ENCODE peak calls at places on chromosomes 6 and 20, in four cellular contexts. M is GM23248, G is PC-3, L is fibroblast of lung. K is an unnamed sample.

GRCh38 chr6:145081677-145082076 is 653.6 kb downstream of the EPM2A start:
- DNase-seq in G (no peak), L (no peak), M (no peak), K (no peak)

GRCh38 chr20:45957021-45957941 is 14.7 kb downstream of the ZNF335 start:
- DNase-seq in G (no peak), L (no peak), M (no peak), K (no peak)

GRCh38 chr6:150537481-150537880 is 62.2 kb upstream of the PLEKHG1 start:
- DNase-seq in L (no peak), G (no peak), M (no peak), K (no peak)

GRCh38 chr6:65557224-65557623 is 149.8 kb downstream of the EYS start:
- DNase-seq in G (no peak), M (no peak), L (no peak), K (no peak)

GRCh38 chr6:33691456-33692077 is 19.9 kb downstream of the UQCC2 start:
- DNase-seq in M (no peak), L (no peak), G (no peak), K (no peak)

GRCh38 chr6:56079761-56080540 is 167.4 kb downstream of the COL21A1 start:
- DNase-seq in G (no peak), M (peak), L (peak), K (no peak)

GRCh38 chr6:131286469-131287040 is 151.3 kb downstream of the AKAP7 start:
- DNase-seq in L (no peak), M (no peak), G (no peak), K (no peak)

GRCh38 chr6:52176550-52176949 is 9.6 kb upstream of the IL17A start:
- DNase-seq in L (no peak), G (no peak), M (no peak), K (no peak)

GRCh38 chr6:126266664-126267063 is 73.3 kb upstream of the CENPW start:
- DNase-seq in G (no peak), M (no peak), L (no peak), K (no peak)

GRCh38 chr6:74249658-74250057 is 553.7 kb downstream of the CD109 start:
- DNase-seq in M (peak), L (peak), G (peak), K (no peak)

GRCh38 chr20:51354769-51355319 is 187.7 kb downstream of the NFATC2 start:
- DNase-seq in M (peak), L (peak), G (peak), K (no peak)

GRCh38 chr20:52984451-52984810 is 12.3 kb downstream of the TSHZ2 start:
- DNase-seq in G (no peak), L (no peak), M (no peak), K (no peak)

GRCh38 chr6:67544851-67545452 is 1090.1 kb upstream of the ADGRB3 start:
- DNase-seq in L (no peak), G (no peak), M (no peak), K (no peak)

GRCh38 chr6:105994522-105995402 is 91.4 kb upstream of the PRDM1 start:
- DNase-seq in L (peak), G (no peak), M (peak), K (peak)

GRCh38 chr20:15838466-15838865 is 734.8 kb downstream of the KIF16B start:
- DNase-seq in L (no peak), G (no peak), M (no peak), K (no peak)

GRCh38 chr20:63140683-63141433 is 75.1 kb downstream of the YTHDF1 start:
- DNase-seq in M (no peak), L (no peak), G (no peak), K (no peak)

GRCh38 chr20:2814587-2815051 is at the start of gene C20orf141:
- DNase-seq in M (peak), L (peak), G (peak), K (peak)

GRCh38 chr20:41524980-41525613 is 93.1 kb downstream of the CHD6 start:
- DNase-seq in M (peak), G (no peak), L (peak), K (peak)

GRCh38 chr6:31970604-31971271 is 1.2 kb downstream of the DXO start:
- DNase-seq in M (peak), L (no peak), G (peak), K (no peak)

GRCh38 chr6:57106990-57107389 is 17.0 kb downstream of the ZNF451 start:
- DNase-seq in L (no peak), G (no peak), M (no peak), K (no peak)

GRCh38 chr20:61105395-61105794 is 146.7 kb upstream of the CDH4 start:
- DNase-seq in M (no peak), L (no peak), G (no peak), K (no peak)

GRCh38 chr20:37994512-37994911 is 38.7 kb downstream of the TTI1 start:
- DNase-seq in M (peak), L (peak), G (peak), K (peak)

GRCh38 chr6:87366899-87367298 is 22.3 kb downstream of the C6orf163 start:
- DNase-seq in G (no peak), M (no peak), L (no peak), K (no peak)

GRCh38 chr20:23159256-23159922 is 73.3 kb upstream of the CD93 start:
- DNase-seq in M (no peak), L (peak), G (no peak), K (no peak)

GRCh38 chr20:38032585-38033329 is 499 bp downstream of the TTI1 start:
- DNase-seq in L (no peak), M (peak), G (no peak), K (no peak)

DNA sequence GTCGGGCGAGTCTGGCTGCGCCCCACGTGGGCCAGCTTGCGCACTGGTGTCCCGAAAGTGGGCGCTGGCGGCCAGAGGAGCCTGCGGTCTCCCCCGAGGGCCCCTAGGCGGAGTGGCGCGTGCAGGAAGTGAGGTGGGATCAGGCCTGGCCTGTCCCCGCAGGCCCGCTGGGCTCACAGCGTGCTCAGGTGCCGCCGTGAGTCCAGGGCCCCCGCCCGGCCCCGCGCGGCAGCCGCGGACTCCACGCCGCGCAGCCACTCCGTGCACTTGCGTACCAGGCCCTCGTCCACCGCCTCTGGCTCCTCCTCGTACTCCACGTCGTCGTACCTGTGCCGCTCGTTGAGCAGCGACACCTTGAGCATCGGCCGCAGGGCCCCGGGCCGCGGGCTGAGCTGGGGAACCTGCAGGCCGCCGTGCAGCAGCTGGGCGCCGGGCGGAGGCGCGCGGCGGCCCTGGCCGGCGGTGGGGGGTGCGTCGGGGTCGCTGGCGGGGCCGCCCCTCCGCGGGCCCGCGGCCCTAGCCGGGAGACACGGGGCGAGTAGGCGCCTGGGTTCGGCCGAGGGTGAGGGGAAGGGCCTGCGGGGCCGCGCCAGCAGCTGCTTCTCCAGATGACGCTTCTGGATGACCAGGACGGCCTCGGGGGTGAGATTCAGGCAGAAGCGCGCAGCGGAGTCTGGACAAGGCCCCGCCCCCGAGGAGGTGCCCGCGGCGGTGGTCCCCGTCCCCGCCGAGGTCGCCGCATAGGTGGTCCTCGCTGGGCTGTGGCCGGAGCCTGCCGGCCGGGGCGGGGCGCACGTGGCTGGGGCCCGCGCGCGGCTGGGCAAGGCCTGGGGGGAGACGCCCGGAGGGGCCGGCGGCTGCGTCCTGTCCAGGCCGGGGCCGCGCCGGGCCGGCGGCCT is 861 bp downstream of the PRR18 start:
- DNase-seq in L (peak), G (no peak), M (peak), K (peak)
- H3K4me3 ChIP-seq in L (no peak), G (no peak), M (peak), K (peak)

GRCh38 chr6:43298565-43299337 is 691 bp downstream of the SLC22A7 start:
- DNase-seq in L (no peak), G (no peak), M (no peak), K (no peak)

GRCh38 chr6:43296780-43297494 is 1.1 kb upstream of the SLC22A7 start:
- DNase-seq in M (no peak), L (no peak), G (no peak), K (no peak)

GRCh38 chr6:43299338-43300293 is 1.6 kb downstream of the SLC22A7 start:
- DNase-seq in M (no peak), G (no peak), L (no peak), K (no peak)

GRCh38 chr6:43294536-43294935 is 3.5 kb upstream of the SLC22A7 start:
- DNase-seq in L (no peak), G (no peak), M (no peak), K (no peak)

DNA sequence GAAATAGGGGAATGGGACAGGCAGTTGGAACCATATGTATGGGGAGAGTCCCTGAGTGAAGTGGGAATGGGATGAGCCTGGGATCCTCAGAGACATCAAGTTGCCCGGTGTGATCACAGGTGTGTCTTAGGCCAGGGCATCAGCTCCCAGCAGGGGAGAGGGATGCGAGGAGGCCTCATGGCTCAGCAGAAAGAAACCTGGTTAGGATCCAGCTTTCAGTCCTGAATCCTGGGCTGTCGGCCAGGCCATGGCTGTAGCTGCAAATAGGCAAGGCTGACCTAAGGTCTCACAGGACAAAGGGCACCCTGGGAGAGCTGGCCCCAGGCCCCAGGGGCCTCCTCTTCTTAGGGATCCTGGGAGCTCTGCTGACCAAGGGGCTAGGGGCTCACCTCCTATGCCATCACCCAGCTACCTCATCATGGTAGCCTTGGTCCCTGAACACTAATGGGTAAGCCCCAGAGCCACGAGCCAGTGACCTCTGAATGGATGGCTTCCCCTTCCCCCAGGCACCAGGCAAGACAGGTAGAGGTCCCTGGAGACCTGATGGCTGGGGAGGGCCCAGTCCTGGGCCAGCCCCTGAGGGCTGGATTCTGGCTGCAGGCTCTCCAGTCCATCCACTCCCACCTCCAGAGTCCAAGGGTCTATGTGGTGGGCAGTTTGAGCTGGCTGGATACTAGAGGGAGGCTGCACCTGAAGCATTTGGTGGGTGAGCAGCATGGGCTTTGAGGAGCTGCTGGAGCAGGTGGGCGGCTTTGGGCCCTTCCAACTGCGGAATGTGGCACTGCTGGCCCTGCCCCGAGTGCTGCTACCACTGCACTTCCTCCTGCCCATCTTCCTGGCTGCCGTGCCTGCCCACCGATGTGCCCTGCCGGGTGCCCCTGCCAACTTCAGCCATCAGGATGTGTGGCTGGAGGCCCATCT is at the start of gene SLC22A7:
- DNase-seq in G (no peak), M (peak), L (no peak), K (no peak)
- H2AFZ ChIP-seq in G (no peak), M (no peak), L (no peak), K (no peak)

DNA sequence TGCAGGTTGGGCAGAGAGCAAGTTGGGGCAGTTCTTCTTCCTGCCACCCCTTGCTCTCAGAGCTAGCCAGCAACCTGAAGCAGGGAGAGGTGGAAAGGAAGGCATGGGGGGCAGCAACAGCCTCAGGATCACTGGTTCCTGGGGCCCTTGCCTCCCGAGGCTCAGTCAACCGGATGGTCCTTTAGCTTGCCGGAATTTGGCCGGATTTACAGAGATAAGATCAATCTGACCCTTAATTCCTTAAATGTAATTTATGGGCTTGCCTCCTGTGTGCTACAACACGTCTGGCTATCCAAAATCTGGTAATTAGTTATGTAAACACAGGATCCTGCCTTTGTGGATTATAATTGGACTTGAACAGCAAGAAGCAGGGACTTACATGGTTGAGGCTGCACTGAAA is 19.5 kb upstream of the TCP11 start:
- DNase-seq in L (no peak), G (no peak), M (no peak), K (no peak)
- H3K4me3 ChIP-seq in L (no peak), G (no peak), M (no peak), K (no peak)

DNA sequence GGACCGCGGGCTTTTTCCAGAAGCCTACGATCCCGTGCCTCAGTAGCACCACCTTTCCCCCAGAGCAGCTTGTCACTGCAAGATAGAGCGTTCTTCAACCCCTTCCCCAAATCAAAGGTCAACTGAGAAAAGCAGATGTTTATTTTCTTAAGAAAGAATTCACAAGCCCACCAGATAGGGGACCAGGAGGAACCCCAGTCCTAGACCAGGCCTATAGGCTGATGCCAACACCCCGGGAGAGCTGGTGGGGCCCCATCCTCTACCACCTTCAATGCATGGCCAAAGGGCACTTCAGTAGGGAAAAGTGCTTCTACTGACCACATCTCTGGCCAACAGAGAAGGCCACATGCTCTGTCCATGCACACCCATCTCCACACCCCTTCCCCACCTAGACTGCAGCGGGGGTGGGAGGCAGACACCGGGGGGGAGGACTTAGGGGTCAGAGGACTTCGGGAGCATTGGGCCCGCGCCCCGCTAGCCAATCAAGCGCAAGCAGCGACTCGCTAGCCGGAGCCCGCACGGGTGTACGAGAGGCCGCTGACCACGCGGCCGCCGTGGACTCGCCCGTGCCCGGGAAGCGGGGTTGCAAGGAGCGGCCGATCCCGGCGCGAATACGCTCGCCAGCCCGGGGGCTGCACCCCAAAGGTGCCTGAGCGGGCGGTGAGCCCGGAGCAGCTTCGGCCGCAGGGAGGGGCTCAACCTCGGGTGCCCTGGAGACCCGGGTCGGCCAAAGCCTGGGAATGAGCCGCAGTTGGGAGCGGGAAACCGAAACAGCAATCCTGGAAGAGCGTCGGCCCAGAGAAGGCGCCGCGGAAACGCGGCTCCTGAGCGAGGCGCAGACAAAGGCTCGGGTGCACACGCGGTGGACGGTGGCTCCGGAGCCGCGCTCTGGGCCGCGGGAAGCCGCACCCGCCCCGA is 2.8 kb downstream of the PDE10A start:
- DNase-seq in M (peak), L (no peak), G (no peak), K (peak)
- H2AFZ ChIP-seq in M (no peak), L (no peak), G (no peak), K (peak)

GRCh38 chr20:609371-609964 is 641 bp downstream of the TCF15 start:
- DNase-seq in M (no peak), G (no peak), L (no peak), K (no peak)

GRCh38 chr20:608970-609369 is 1.1 kb downstream of the TCF15 start:
- DNase-seq in G (no peak), M (no peak), L (no peak), K (no peak)

GRCh38 chr20:611843-612185 is 1.7 kb upstream of the TCF15 start:
- DNase-seq in L (no peak), M (no peak), G (no peak), K (no peak)

GRCh38 chr20:611047-611842 is 1.1 kb upstream of the TCF15 start:
- DNase-seq in G (no peak), M (no peak), L (no peak), K (no peak)

GRCh38 chr20:610130-611046 is at the start of gene TCF15:
- DNase-seq in G (peak), M (peak), L (peak), K (peak)
- H3K4me3 ChIP-seq in G (no peak), M (no peak), L (no peak), K (no peak)

GRCh38 chr20:44891826-44892225 is 6.3 kb downstream of the YWHAB start:
- DNase-seq in L (no peak), M (no peak), G (no peak), K (no peak)
- H2AFZ ChIP-seq in L (no peak), M (no peak), G (no peak), K (no peak)

DNA sequence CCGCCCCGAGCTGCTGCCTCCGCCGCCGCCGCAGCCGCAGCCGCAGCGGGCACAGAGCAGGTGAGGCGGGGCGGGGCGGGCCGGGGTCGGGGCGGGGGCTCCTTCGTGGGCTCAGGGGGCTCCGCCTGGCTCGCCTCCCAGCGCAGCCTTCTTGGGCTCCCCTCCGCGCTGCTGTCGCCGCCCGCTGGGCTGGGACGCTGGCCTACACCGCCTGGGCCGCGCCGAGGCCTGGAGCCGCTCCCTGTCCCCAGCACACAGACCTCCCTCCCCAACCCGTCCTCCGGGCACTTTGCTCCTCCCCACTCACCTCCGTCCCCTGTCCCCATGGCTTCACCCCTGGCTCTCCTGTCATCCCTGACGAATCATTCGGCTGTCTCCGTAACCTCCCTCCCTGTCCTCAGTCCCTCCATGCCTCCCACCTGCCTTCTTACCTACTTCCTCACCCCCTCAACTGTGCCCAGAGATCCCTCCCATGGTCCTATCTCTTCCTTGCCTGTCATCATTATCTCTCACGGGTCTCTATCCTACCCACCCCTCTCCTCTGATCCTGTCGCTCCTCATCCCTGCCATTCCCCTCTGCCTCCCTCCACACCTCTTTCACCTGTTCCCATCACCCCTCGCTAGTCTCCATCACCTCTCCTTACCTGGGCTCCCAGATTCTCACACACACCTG is 504 bp downstream of the TTBK1 start:
- DNase-seq in G (no peak), L (no peak), M (no peak), K (no peak)
- H3K4me3 ChIP-seq in G (no peak), L (no peak), M (no peak), K (no peak)